ENCODE peak calls at places on chromosome 10, in ten cellular contexts. H, Q, Y, V, S, C, A, Z, D and U are unnamed samples.

GRCh38 chr10:18140957-18141888 is 999 bp downstream of the CACNB2 start:
- DNase-seq in H (no peak), Q (no peak), Y (no peak), V (peak; percentile 35), S (peak; percentile 33), C (peak; percentile 28), A (no peak), Z (no peak), D (no peak), U (no peak)

GRCh38 chr10:50422259-50422658 is 170.9 kb upstream of the ASAH2 start:
- DNase-seq in H (no peak), Q (no peak), Y (no peak), V (no peak), S (no peak), C (no peak), A (no peak), Z (peak; percentile 24), D (no peak), U (no peak)

GRCh38 chr10:61063035-61063434 is 119.0 kb upstream of the RHOBTB1 start:
- DNase-seq in H (no peak), Q (no peak), Y (no peak), V (peak; percentile 28), S (peak; percentile 79), C (no peak), A (no peak), Z (no peak), D (no peak), U (no peak)

GRCh38 chr10:33571616-33572015 is 237.1 kb upstream of the NRP1 start:
- DNase-seq in H (no peak), Q (no peak), Y (no peak), V (no peak), S (peak; percentile 54), C (no peak), A (no peak), Z (peak; percentile 36), D (no peak), U (no peak)

GRCh38 chr10:100791254-100792058 is 46.1 kb downstream of the PAX2 start:
- DNase-seq in H (no peak), Q (peak; percentile 21), Y (no peak), V (no peak), S (no peak), C (no peak), A (no peak), Z (no peak), D (no peak), U (no peak)

GRCh38 chr10:62386401-62387320 is 12.5 kb downstream of the ZNF365 start:
- DNase-seq in H (no peak), Q (no peak), Y (no peak), V (no peak), S (peak; percentile 47), C (no peak), A (no peak), Z (peak; percentile 30), D (no peak), U (no peak)

GRCh38 chr10:35504132-35504531 is 101.0 kb upstream of the GJD4 start:
- DNase-seq in H (no peak), Q (no peak), Y (no peak), V (no peak), S (no peak), C (no peak), A (no peak), Z (no peak), D (no peak), U (no peak)

GRCh38 chr10:35307297-35307696 is 29.0 kb upstream of the CCNY start:
- DNase-seq in H (no peak), Q (no peak), Y (no peak), V (no peak), S (peak; percentile 66), C (no peak), A (no peak), Z (peak; percentile 61), D (no peak), U (no peak)

GRCh38 chr10:68153473-68154210 is 44.4 kb downstream of the MYPN start:
- DNase-seq in H (no peak), Q (no peak), Y (no peak), V (no peak), S (peak; percentile 98), C (no peak), A (no peak), Z (peak; percentile 99), D (no peak), U (no peak)

GRCh38 chr10:78190051-78190450 is 156.4 kb downstream of the RPS24 start:
- DNase-seq in H (no peak), Q (no peak), Y (no peak), V (no peak), S (no peak), C (no peak), A (no peak), Z (no peak), D (no peak), U (no peak)

GRCh38 chr10:80157561-80157960 is 25.0 kb downstream of the PLAC9 start:
- DNase-seq in H (peak; percentile 52), Q (no peak), Y (no peak), V (no peak), S (no peak), C (no peak), A (no peak), Z (no peak), D (no peak), U (no peak)

GRCh38 chr10:29826221-29826620 is 191.4 kb upstream of the SVIL start:
- DNase-seq in H (no peak), Q (no peak), Y (no peak), V (no peak), S (no peak), C (no peak), A (no peak), Z (no peak), D (no peak), U (no peak)

GRCh38 chr10:29816801-29817558 is 182.2 kb upstream of the SVIL start:
- DNase-seq in H (no peak), Q (no peak), Y (no peak), V (no peak), S (no peak), C (no peak), A (no peak), Z (no peak), D (no peak), U (no peak)

GRCh38 chr10:29815572-29815971 is 180.8 kb upstream of the SVIL start:
- DNase-seq in H (no peak), Q (no peak), Y (no peak), V (no peak), S (no peak), C (no peak), A (no peak), Z (no peak), D (no peak), U (no peak)

GRCh38 chr10:29826801-29827200 is 192.0 kb upstream of the SVIL start:
- DNase-seq in H (no peak), Q (no peak), Y (no peak), V (no peak), S (no peak), C (no peak), A (no peak), Z (no peak), D (no peak), U (no peak)

GRCh38 chr10:29820890-29821398 is 186.2 kb upstream of the SVIL start:
- DNase-seq in H (no peak), Q (no peak), Y (no peak), V (peak; percentile 85), S (no peak), C (no peak), A (no peak), Z (no peak), D (no peak), U (peak; percentile 66)
- H3K9me3 ChIP-seq in H (no peaks in the 10 kb centered on the region), Q (no peaks in the 10 kb centered on the region), Y (no peaks in the 10 kb centered on the region), V (no peaks in the 10 kb centered on the region), S (no peaks in the 10 kb centered on the region), C (no peaks in the 10 kb centered on the region), A (no peaks in the 10 kb centered on the region), Z (no peaks in the 10 kb centered on the region), D (no peaks in the 10 kb centered on the region), U (no peaks in the 10 kb centered on the region)

DNA sequence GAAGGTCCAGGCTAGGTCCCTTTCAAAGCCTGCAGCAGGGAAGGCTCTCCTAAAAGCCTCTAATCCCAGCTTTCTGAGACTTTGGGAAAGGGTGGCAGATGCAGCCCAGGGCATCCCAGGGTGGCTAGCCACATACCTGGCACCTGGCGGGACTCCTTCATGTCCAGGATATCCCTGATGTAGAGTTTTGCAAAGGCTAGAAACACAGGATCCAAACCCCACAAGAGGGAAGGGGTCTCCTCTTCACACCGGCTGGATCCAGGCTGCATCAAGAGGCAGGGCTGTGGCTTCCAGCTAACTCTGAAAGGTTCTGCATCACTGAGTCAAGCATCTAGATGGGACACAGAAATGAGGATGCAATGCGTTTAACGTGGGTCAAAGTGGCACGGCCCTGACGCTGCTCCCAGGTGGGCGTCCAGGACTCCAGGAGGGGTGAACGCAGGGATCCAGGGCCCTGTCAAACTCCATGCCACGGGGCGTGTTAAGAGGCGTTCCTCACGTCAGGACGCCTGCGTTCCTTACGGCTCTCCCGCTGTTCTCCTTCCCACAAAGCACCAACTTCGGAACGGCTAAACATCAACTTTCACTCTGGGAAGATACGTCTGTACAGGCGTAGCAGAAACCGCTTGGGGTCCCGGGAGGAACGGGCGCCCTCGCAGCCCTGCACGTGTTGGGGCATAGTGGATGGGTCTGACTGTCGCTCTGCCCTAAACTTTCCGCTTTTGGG is 495 bp downstream of the STN1 start:
- DNase-seq in H (no peak), Q (peak; percentile 81), Y (peak; percentile 8), V (peak; percentile 59), S (peak; percentile 51), C (peak; percentile 70), A (peak; percentile 55), Z (peak; percentile 46), D (no peak), U (peak; percentile 45)
- H3K4me1 ChIP-seq in H (peaks cover 44% of the 10 kb centered on the region), Q (peaks cover 24% of the 10 kb centered on the region), Y (peaks cover 13% of the 10 kb centered on the region), V (no peaks in the 10 kb centered on the region), S (peaks cover 9% of the 10 kb centered on the region), C (peaks cover 34% of the 10 kb centered on the region), A (peaks cover 28% of the 10 kb centered on the region), Z (peaks cover 6% of the 10 kb centered on the region), D (peaks cover 36% of the 10 kb centered on the region), U (peaks cover 26% of the 10 kb centered on the region)

DNA sequence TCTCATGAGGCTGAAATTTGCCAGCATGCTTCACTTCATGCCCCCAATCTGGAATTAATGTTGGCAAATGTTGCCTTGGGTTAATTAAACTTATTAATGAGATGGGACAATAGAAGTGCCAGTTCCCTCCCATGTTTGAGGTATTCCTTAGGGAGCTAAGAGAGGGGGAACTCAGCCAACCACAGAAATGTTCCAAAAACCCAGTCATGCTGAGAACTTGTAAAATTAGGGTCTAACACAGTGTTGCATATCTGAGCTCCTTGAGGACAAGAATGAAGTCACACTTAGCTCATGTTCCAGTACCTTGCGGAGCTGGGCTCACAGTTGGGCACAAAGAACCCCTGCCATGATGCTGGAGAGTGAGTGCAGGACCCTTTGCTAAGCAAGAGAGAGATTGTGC is 89.4 kb downstream of the OAT start:
- DNase-seq in H (no peak), Q (no peak), Y (no peak), V (no peak), S (no peak), C (no peak), A (no peak), Z (no peak), D (no peak), U (no peak)
- H3K27ac ChIP-seq in H (no peak overlapping the region), Q (no peak overlapping the region), Y (no peak overlapping the region), V (no peak overlapping the region), S (no peak overlapping the region), C (no peak overlapping the region), A (no peak overlapping the region), Z (no peak overlapping the region), D (no peak overlapping the region), U (no peak overlapping the region)

DNA sequence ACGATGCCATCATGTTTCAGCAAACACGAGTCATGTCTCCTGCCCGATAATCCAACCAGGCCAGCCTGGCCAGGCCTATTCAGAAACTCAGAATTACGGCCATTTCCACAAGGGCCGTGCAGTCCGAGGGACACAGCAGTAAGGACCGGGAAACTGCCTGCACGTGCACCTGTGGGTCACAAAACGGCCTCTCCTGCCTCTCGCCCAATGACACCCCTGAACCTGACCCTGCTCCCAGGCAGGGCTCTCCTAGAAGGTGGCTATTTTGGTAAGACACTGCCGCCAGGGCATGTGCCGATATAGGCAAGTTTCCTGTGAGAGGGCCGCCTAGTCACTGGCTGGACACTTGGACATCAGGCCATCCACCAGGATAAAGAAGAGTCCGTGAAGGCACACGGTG is 196.7 kb downstream of the TCERG1L start:
- DNase-seq in H (no peak), Q (no peak), Y (no peak), V (no peak), S (no peak), C (no peak), A (no peak), Z (no peak), D (no peak), U (no peak)
- H3K9me3 ChIP-seq in H (peaks cover 4% of the 10 kb centered on the region), Q (no peaks in the 10 kb centered on the region), Y (no peaks in the 10 kb centered on the region), V (no peaks in the 10 kb centered on the region), S (no peaks in the 10 kb centered on the region), C (no peaks in the 10 kb centered on the region), A (no peaks in the 10 kb centered on the region), Z (peaks cover 43% of the 10 kb centered on the region), D (no peaks in the 10 kb centered on the region), U (no peaks in the 10 kb centered on the region)